ENCODE peak calls at places on chromosome 15, in four cellular contexts. E is esophagus squamous epithelium; M is AG09319; A is CD8-positive, alpha-beta T cell. R is an unnamed sample.

GRCh38 chr15:57610130-57610529 is 18.4 kb downstream of the MYZAP start:
- DNase-seq in E (no peak), M (no peak), A (no peak), R (no peak)

GRCh38 chr15:53586815-53587214 is 172.6 kb downstream of the WDR72 start:
- DNase-seq in E (no peak), M (no peak), A (no peak), R (no peak)

GRCh38 chr15:60831540-60831939 is 352.6 kb upstream of the ICE2 start:
- DNase-seq in E (no peak), M (no peak), A (no peak), R (no peak)

GRCh38 chr15:44788748-44789147 is 52.4 kb downstream of the TRIM69 start:
- DNase-seq in E (no peak), M (no peak), A (no peak), R (no peak)

GRCh38 chr15:59562787-59563186 is 48.8 kb upstream of the GCNT3 start:
- DNase-seq in E (no peak), M (no peak), A (no peak), R (no peak)

GRCh38 chr15:101676965-101677364 is 24.8 kb upstream of the TM2D3 start:
- DNase-seq in E (no peak), M (peak; percentile 90), A (no peak), R (no peak)

GRCh38 chr15:81469154-81469553 is 95.1 kb upstream of the TMC3 start:
- DNase-seq in E (no peak), M (no peak), A (no peak), R (no peak)

GRCh38 chr15:73009306-73010091 is 42.8 kb upstream of the NEO1 start:
- DNase-seq in E (no peak), M (no peak), A (no peak), R (no peak)

GRCh38 chr15:96416934-96417759 is 86.6 kb downstream of the NR2F2 start:
- DNase-seq in E (no peak), M (no peak), A (no peak), R (no peak)

GRCh38 chr15:90097475-90097874 is 4.8 kb downstream of the IDH2 start:
- DNase-seq in E (no peak), M (no peak), A (peak; percentile 71), R (no peak)

GRCh38 chr15:25424073-25424472 is 14.8 kb downstream of the UBE3A start:
- DNase-seq in E (no peak), M (no peak), A (no peak), R (no peak)
- TF ChIP-seq CTCF in E (no peak), M (no peak), A (no peak), R (no peak)

GRCh38 chr15:98647026-98647773 is 1.1 kb upstream of the IGF1R start:
- DNase-seq in E (no peak), M (no peak), A (peak; percentile 81), R (peak; percentile 88)
- TF ChIP-seq CTCF in E (peak; percentile 90), M (no peak), A (peak; percentile 55), R (peak; percentile 71)

GRCh38 chr15:66387176-66388056 is 704 bp downstream of the MAP2K1 start:
- DNase-seq in E (no peak), M (no peak), A (peak; percentile 73), R (peak; percentile 88)
- TF ChIP-seq CTCF in E (no peak), M (peak; percentile 46), A (no peak), R (peak; percentile 39)

DNA sequence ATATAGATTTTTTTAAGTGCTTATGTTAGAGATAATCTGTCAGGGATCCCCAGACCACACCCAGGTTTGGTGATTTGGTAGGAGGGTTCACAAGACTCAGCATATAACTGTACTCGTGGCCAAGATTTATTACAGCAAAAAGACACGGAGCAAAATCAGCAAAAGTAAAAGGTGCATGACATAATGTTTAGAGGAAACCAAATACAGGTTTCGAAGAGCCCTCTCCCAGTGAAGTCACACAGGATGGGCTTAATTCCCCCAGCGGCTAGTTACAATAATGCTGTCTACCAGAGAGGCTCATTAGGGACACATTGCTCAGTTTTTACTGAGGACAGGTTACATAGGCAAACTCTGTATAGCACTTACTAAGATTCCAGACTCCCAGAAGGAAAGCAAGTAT is 36.5 kb downstream of the MYO5A start:
- DNase-seq in E (no peak), M (no peak), A (no peak), R (no peak)
- TF ChIP-seq CTCF in E (no peak), M (no peak), A (no peak), R (no peak)

GRCh38 chr15:69032703-69033373 is 18.3 kb downstream of the NOX5 start:
- DNase-seq in E (no peak), M (no peak), A (no peak), R (no peak)

GRCh38 chr15:69032006-69032405 is 17.5 kb downstream of the NOX5 start:
- DNase-seq in E (no peak), M (no peak), A (no peak), R (no peak)

GRCh38 chr15:69027976-69028518 is 13.6 kb downstream of the NOX5 start:
- DNase-seq in E (no peak), M (no peak), A (no peak), R (peak; percentile 67)

GRCh38 chr15:69034352-69034751 is 19.9 kb downstream of the NOX5 start:
- DNase-seq in E (no peak), M (no peak), A (no peak), R (no peak)

DNA sequence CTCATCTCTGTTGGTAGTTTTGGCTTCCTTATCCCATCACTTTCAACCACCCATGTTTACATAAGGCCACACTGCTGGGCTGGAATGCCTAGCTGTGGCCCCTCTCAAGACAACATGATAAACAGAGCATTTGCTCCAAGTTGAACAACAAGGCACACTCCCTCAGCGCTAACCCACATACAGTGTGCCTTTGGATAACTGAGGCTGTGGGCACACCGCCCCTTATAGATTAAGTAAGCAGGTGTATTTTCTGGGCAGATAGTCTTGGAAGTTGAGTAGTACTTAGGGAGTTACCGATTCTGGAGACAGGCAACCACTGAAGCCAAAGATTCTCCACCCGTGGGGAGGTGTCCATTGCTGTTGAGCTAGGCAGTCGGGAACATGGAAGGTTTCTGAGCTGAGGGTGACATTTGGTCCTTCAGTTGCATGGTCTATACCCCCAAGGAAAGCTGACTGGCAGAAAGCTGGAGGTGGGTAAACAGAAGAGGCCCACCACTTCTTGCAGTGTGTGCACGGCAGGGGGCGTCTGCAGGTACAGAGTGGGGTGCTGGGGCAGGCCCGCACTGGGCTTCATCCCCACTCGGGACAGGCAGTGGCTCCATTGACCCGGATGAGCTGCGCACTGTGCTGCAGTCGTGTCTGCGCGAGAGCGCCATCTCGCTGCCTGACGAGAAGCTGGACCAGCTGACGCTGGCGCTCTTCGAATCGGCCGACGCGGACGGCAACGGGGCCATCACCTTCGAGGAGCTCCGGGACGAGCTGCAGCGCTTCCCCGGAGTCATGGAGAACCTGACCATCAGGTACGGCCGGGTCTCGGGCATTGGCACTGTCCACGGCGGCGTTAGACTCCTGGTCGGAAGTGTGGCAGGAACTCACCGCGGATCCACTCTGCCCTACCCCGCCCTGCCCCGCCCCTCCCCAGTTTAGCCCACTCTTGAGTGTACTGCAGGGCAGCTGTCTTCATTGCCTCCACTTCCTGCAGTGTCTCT is 16.8 kb downstream of the NOX5 start:
- DNase-seq in E (no peak), M (no peak), A (peak; percentile 52), R (peak; percentile 75)
- TF ChIP-seq CTCF in E (peak; percentile 70), M (peak; percentile 57), A (peak; percentile 19), R (peak; percentile 68)

GRCh38 chr15:37134699-37135131 is 34.4 kb upstream of the MEIS2 start:
- DNase-seq in E (no peak), M (no peak), A (no peak), R (no peak)

GRCh38 chr15:37134244-37134643 is 33.9 kb upstream of the MEIS2 start:
- DNase-seq in E (no peak), M (no peak), A (no peak), R (no peak)

GRCh38 chr15:37135225-37135624 is 34.9 kb upstream of the MEIS2 start:
- DNase-seq in E (no peak), M (no peak), A (no peak), R (no peak)

GRCh38 chr15:37132826-37133417 is 32.6 kb upstream of the MEIS2 start:
- DNase-seq in E (no peak), M (no peak), A (no peak), R (no peak)

GRCh38 chr15:37133619-37134018 is 33.3 kb upstream of the MEIS2 start:
- DNase-seq in E (no peak), M (no peak), A (no peak), R (no peak)
- TF ChIP-seq CTCF in E (peak; percentile 51), M (peak; percentile 42), A (no peak), R (peak; percentile 61)

GRCh38 chr15:65008989-65009388 is 19.3 kb upstream of the SPG21 start:
- DNase-seq in E (no peak), M (no peak), A (no peak), R (no peak)
- TF ChIP-seq CTCF in E (no peak), M (no peak), A (no peak), R (peak; percentile 25)

DNA sequence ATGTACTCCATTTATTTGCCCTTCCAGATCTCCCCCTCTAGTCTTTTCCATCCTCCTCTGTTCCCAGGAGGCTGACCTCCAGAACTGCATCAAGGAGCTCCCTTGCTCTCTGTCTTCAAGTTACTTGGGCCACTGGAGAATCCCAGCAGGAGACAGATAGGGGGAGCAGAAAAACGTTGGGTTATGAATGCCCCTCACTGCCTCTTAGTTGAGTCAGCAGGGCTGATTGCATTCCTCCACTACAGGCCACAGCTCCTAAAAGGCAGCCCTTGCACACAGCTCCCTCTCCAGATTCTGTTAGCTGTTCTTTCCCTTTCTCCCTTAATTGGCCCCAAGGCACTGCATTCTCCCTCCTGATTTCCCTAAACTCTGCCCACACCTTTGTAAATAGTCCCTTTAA is 12.4 kb upstream of the CEP152 start:
- DNase-seq in E (no peak), M (no peak), A (no peak), R (no peak)
- TF ChIP-seq CTCF in E (no peak), M (no peak), A (no peak), R (no peak)

GRCh38 chr15:51046799-51047449 is 47.8 kb downstream of the TNFAIP8L3 start:
- DNase-seq in E (no peak), M (no peak), A (no peak), R (no peak)
- TF ChIP-seq CTCF in E (no peak), M (no peak), A (no peak), R (no peak)

R was measured in osteocyte.